ENCODE peak calls at places on chromosomes 3 and 15, in nine cellular contexts. One of them, this sample, is unnamed.

GRCh38 chr15:62769604-62770003 is 272.9 kb upstream of the TPM1 start:
- DNase-seq in fibroblast of lung: peak
- DNase-seq in brain microvascular endothelial cell: peak
- DNase-seq in lung: no peak
- DNase-seq in tibial nerve: no peak
- DNase-seq in aorta: no peak
- DNase-seq in GM12878: no peak
- DNase-seq in left lung: no peak
- DNase-seq in CD4-positive, CD25-positive, alpha-beta regulatory T cell: no peak
- DNase-seq in this sample: no peak

GRCh38 chr3:16174389-16174788 is at the start of gene GALNT15:
- DNase-seq in CD4-positive, CD25-positive, alpha-beta regulatory T cell: no peak
- DNase-seq in aorta: peak
- DNase-seq in brain microvascular endothelial cell: peak
- DNase-seq in fibroblast of lung: peak
- DNase-seq in tibial nerve: peak
- DNase-seq in left lung: peak
- DNase-seq in GM12878: no peak
- DNase-seq in lung: peak
- DNase-seq in this sample: no peak

GRCh38 chr3:134883697-134884385 is 88.8 kb downstream of the EPHB1 start:
- DNase-seq in CD4-positive, CD25-positive, alpha-beta regulatory T cell: no peak
- DNase-seq in tibial nerve: no peak
- DNase-seq in left lung: no peak
- DNase-seq in aorta: no peak
- DNase-seq in lung: no peak
- DNase-seq in fibroblast of lung: peak
- DNase-seq in brain microvascular endothelial cell: no peak
- DNase-seq in GM12878: no peak
- DNase-seq in this sample: no peak

GRCh38 chr3:134463676-134464611 is 21.8 kb downstream of the ANAPC13 start:
- DNase-seq in aorta: peak
- DNase-seq in fibroblast of lung: peak
- DNase-seq in brain microvascular endothelial cell: peak
- DNase-seq in lung: peak
- DNase-seq in tibial nerve: peak
- DNase-seq in CD4-positive, CD25-positive, alpha-beta regulatory T cell: no peak
- DNase-seq in GM12878: no peak
- DNase-seq in left lung: no peak
- DNase-seq in this sample: no peak

GRCh38 chr3:9721698-9722057 is 9.9 kb upstream of the BRPF1 start:
- DNase-seq in CD4-positive, CD25-positive, alpha-beta regulatory T cell: no peak
- DNase-seq in GM12878: no peak
- DNase-seq in lung: no peak
- DNase-seq in aorta: no peak
- DNase-seq in left lung: no peak
- DNase-seq in fibroblast of lung: no peak
- DNase-seq in brain microvascular endothelial cell: no peak
- DNase-seq in tibial nerve: no peak
- DNase-seq in this sample: no peak

GRCh38 chr3:187926620-187927019 is 181.4 kb upstream of the BCL6 start:
- DNase-seq in brain microvascular endothelial cell: no peak
- DNase-seq in left lung: no peak
- DNase-seq in lung: no peak
- DNase-seq in tibial nerve: no peak
- DNase-seq in aorta: no peak
- DNase-seq in fibroblast of lung: no peak
- DNase-seq in CD4-positive, CD25-positive, alpha-beta regulatory T cell: no peak
- DNase-seq in GM12878: no peak
- DNase-seq in this sample: no peak

GRCh38 chr15:61681038-61681418 is 379.2 kb downstream of the VPS13C start:
- DNase-seq in lung: no peak
- DNase-seq in left lung: no peak
- DNase-seq in tibial nerve: no peak
- DNase-seq in CD4-positive, CD25-positive, alpha-beta regulatory T cell: no peak
- DNase-seq in brain microvascular endothelial cell: no peak
- DNase-seq in fibroblast of lung: no peak
- DNase-seq in aorta: no peak
- DNase-seq in GM12878: no peak
- DNase-seq in this sample: no peak

GRCh38 chr15:69424001-69424400 is 9.9 kb downstream of the KIF23 start:
- DNase-seq in lung: no peak
- DNase-seq in aorta: no peak
- DNase-seq in fibroblast of lung: peak
- DNase-seq in left lung: no peak
- DNase-seq in GM12878: no peak
- DNase-seq in CD4-positive, CD25-positive, alpha-beta regulatory T cell: no peak
- DNase-seq in tibial nerve: no peak
- DNase-seq in brain microvascular endothelial cell: no peak
- DNase-seq in this sample: no peak

GRCh38 chr3:158649791-158650190 is 5.5 kb downstream of the GFM1 start:
- DNase-seq in aorta: no peak
- DNase-seq in fibroblast of lung: no peak
- DNase-seq in tibial nerve: no peak
- DNase-seq in left lung: no peak
- DNase-seq in GM12878: no peak
- DNase-seq in lung: no peak
- DNase-seq in CD4-positive, CD25-positive, alpha-beta regulatory T cell: no peak
- DNase-seq in brain microvascular endothelial cell: no peak
- DNase-seq in this sample: no peak

GRCh38 chr15:76140069-76140454 is 80.3 kb downstream of the TMEM266 start:
- DNase-seq in left lung: no peak
- DNase-seq in CD4-positive, CD25-positive, alpha-beta regulatory T cell: no peak
- DNase-seq in tibial nerve: no peak
- DNase-seq in GM12878: no peak
- DNase-seq in aorta: peak
- DNase-seq in lung: no peak
- DNase-seq in brain microvascular endothelial cell: no peak
- DNase-seq in fibroblast of lung: no peak
- DNase-seq in this sample: no peak

GRCh38 chr3:148709560-148710253 is 12.0 kb downstream of the AGTR1 start:
- DNase-seq in aorta: no peak
- DNase-seq in fibroblast of lung: no peak
- DNase-seq in CD4-positive, CD25-positive, alpha-beta regulatory T cell: no peak
- DNase-seq in brain microvascular endothelial cell: no peak
- DNase-seq in left lung: no peak
- DNase-seq in tibial nerve: no peak
- DNase-seq in GM12878: no peak
- DNase-seq in lung: no peak
- DNase-seq in this sample: no peak

GRCh38 chr3:46208167-46208704 is at the start of gene CCR1:
- DNase-seq in GM12878: peak
- DNase-seq in lung: peak
- DNase-seq in CD4-positive, CD25-positive, alpha-beta regulatory T cell: no peak
- DNase-seq in tibial nerve: peak
- DNase-seq in left lung: peak
- DNase-seq in aorta: peak
- DNase-seq in fibroblast of lung: peak
- DNase-seq in brain microvascular endothelial cell: peak
- DNase-seq in this sample: peak

GRCh38 chr3:46209053-46209452 is 940 bp upstream of the CCR1 start:
- DNase-seq in left lung: no peak
- DNase-seq in brain microvascular endothelial cell: no peak
- DNase-seq in CD4-positive, CD25-positive, alpha-beta regulatory T cell: no peak
- DNase-seq in aorta: no peak
- DNase-seq in lung: no peak
- DNase-seq in GM12878: no peak
- DNase-seq in tibial nerve: no peak
- DNase-seq in fibroblast of lung: no peak
- DNase-seq in this sample: peak

GRCh38 chr3:46213201-46213600 is 5.1 kb upstream of the CCR1 start:
- DNase-seq in brain microvascular endothelial cell: no peak
- DNase-seq in fibroblast of lung: no peak
- DNase-seq in left lung: no peak
- DNase-seq in aorta: no peak
- DNase-seq in tibial nerve: no peak
- DNase-seq in CD4-positive, CD25-positive, alpha-beta regulatory T cell: no peak
- DNase-seq in GM12878: no peak
- DNase-seq in lung: no peak
- DNase-seq in this sample: peak

GRCh38 chr3:46212101-46212500 is 4.0 kb upstream of the CCR1 start:
- DNase-seq in fibroblast of lung: no peak
- DNase-seq in tibial nerve: no peak
- DNase-seq in brain microvascular endothelial cell: no peak
- DNase-seq in left lung: no peak
- DNase-seq in lung: no peak
- DNase-seq in GM12878: no peak
- DNase-seq in aorta: no peak
- DNase-seq in CD4-positive, CD25-positive, alpha-beta regulatory T cell: no peak
- DNase-seq in this sample: no peak

DNA sequence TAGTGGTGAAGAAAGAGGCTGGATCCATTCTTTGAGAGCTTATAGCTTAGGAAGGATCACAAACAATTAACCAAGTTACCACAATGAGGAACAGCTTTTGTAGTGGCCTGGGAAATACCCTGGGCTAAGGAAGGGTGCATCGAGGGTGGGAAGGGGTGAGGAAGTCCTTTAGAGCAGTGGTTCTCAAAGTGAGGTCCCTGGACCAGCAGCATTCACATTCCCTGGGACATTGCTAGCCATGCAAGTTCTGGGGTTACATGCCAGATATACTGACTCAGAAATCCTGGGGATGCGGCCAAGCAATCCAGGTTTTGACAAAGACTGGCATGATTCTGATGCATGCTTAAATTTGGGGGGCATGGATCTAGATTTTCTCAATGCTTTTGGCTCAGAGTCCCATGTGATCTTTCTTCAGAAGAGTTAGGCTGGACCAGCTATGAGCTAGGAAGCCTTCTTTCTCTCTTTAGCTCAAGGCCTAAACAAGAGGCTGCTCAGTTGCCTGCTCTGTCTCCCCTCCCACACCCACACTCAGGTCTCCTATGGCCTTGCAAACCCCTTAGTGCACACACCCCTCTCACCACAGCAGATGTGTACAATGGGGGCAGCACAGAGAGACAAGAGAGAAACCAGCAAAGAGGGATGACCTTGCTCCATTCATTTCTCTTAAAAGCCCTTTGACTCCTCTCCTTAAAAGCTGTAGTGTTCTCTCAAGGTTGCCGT is 1.8 kb upstream of the CCR1 start:
- DNase-seq in aorta: no peak
- DNase-seq in GM12878: no peak
- DNase-seq in CD4-positive, CD25-positive, alpha-beta regulatory T cell: no peak
- DNase-seq in fibroblast of lung: peak
- DNase-seq in brain microvascular endothelial cell: no peak
- DNase-seq in left lung: no peak
- DNase-seq in tibial nerve: no peak
- DNase-seq in lung: no peak
- DNase-seq in this sample: peak
- H3K4me3 ChIP-seq in aorta: no peak
- H3K4me3 ChIP-seq in GM12878: no peak
- H3K4me3 ChIP-seq in CD4-positive, CD25-positive, alpha-beta regulatory T cell: no peak
- H3K4me3 ChIP-seq in fibroblast of lung: no peak
- H3K4me3 ChIP-seq in brain microvascular endothelial cell: no peak
- H3K4me3 ChIP-seq in left lung: no peak
- H3K4me3 ChIP-seq in tibial nerve: no peak
- H3K4me3 ChIP-seq in lung: no peak
- H3K4me3 ChIP-seq in this sample: no peak

GRCh38 chr15:88918738-88919137 is 5.6 kb upstream of the MFGE8 start:
- DNase-seq in left lung: no peak
- DNase-seq in aorta: peak
- DNase-seq in fibroblast of lung: peak
- DNase-seq in lung: peak
- DNase-seq in CD4-positive, CD25-positive, alpha-beta regulatory T cell: no peak
- DNase-seq in brain microvascular endothelial cell: peak
- DNase-seq in tibial nerve: peak
- DNase-seq in GM12878: peak
- DNase-seq in this sample: no peak
- H3K27ac ChIP-seq in left lung: no peak
- H3K27ac ChIP-seq in aorta: peak
- H3K27ac ChIP-seq in fibroblast of lung: peak
- H3K27ac ChIP-seq in lung: peak
- H3K27ac ChIP-seq in CD4-positive, CD25-positive, alpha-beta regulatory T cell: no peak
- H3K27ac ChIP-seq in brain microvascular endothelial cell: peak
- H3K27ac ChIP-seq in tibial nerve: peak
- H3K27ac ChIP-seq in GM12878: no peak
- H3K27ac ChIP-seq in this sample: no peak

GRCh38 chr3:24242012-24242698 is 252.5 kb downstream of the THRB start:
- DNase-seq in lung: no peak
- DNase-seq in fibroblast of lung: peak
- DNase-seq in CD4-positive, CD25-positive, alpha-beta regulatory T cell: no peak
- DNase-seq in tibial nerve: no peak
- DNase-seq in brain microvascular endothelial cell: peak
- DNase-seq in left lung: no peak
- DNase-seq in GM12878: no peak
- DNase-seq in aorta: peak
- DNase-seq in this sample: no peak
- H3K4me3 ChIP-seq in lung: no peak
- H3K4me3 ChIP-seq in fibroblast of lung: no peak
- H3K4me3 ChIP-seq in CD4-positive, CD25-positive, alpha-beta regulatory T cell: no peak
- H3K4me3 ChIP-seq in tibial nerve: no peak
- H3K4me3 ChIP-seq in brain microvascular endothelial cell: no peak
- H3K4me3 ChIP-seq in left lung: no peak
- H3K4me3 ChIP-seq in GM12878: no peak
- H3K4me3 ChIP-seq in aorta: no peak
- H3K4me3 ChIP-seq in this sample: no peak

GRCh38 chr3:190003730-190004129 is 117.0 kb downstream of the P3H2 start:
- DNase-seq in lung: peak
- DNase-seq in brain microvascular endothelial cell: peak
- DNase-seq in tibial nerve: no peak
- DNase-seq in left lung: no peak
- DNase-seq in CD4-positive, CD25-positive, alpha-beta regulatory T cell: no peak
- DNase-seq in fibroblast of lung: peak
- DNase-seq in aorta: no peak
- DNase-seq in GM12878: no peak
- DNase-seq in this sample: no peak
- H3K27ac ChIP-seq in lung: peak
- H3K27ac ChIP-seq in brain microvascular endothelial cell: peak
- H3K27ac ChIP-seq in tibial nerve: no peak
- H3K27ac ChIP-seq in left lung: no peak
- H3K27ac ChIP-seq in CD4-positive, CD25-positive, alpha-beta regulatory T cell: no peak
- H3K27ac ChIP-seq in fibroblast of lung: no peak
- H3K27ac ChIP-seq in aorta: no peak
- H3K27ac ChIP-seq in GM12878: no peak
- H3K27ac ChIP-seq in this sample: no peak

GRCh38 chr3:25661694-25662455 is 2.8 kb downstream of the TOP2B start:
- DNase-seq in left lung: no peak
- DNase-seq in aorta: no peak
- DNase-seq in brain microvascular endothelial cell: no peak
- DNase-seq in lung: no peak
- DNase-seq in CD4-positive, CD25-positive, alpha-beta regulatory T cell: no peak
- DNase-seq in fibroblast of lung: peak
- DNase-seq in tibial nerve: no peak
- DNase-seq in GM12878: no peak
- DNase-seq in this sample: peak
- H3K4me3 ChIP-seq in left lung: peak
- H3K4me3 ChIP-seq in aorta: peak
- H3K4me3 ChIP-seq in brain microvascular endothelial cell: no peak
- H3K4me3 ChIP-seq in lung: no peak
- H3K4me3 ChIP-seq in CD4-positive, CD25-positive, alpha-beta regulatory T cell: peak
- H3K4me3 ChIP-seq in fibroblast of lung: peak
- H3K4me3 ChIP-seq in tibial nerve: no peak
- H3K4me3 ChIP-seq in GM12878: peak
- H3K4me3 ChIP-seq in this sample: peak

GRCh38 chr15:58330836-58331561 is 100.8 kb upstream of the LIPC start:
- DNase-seq in brain microvascular endothelial cell: no peak
- DNase-seq in GM12878: no peak
- DNase-seq in aorta: no peak
- DNase-seq in lung: no peak
- DNase-seq in fibroblast of lung: no peak
- DNase-seq in tibial nerve: no peak
- DNase-seq in CD4-positive, CD25-positive, alpha-beta regulatory T cell: no peak
- DNase-seq in left lung: no peak
- DNase-seq in this sample: no peak
- H3K27ac ChIP-seq in brain microvascular endothelial cell: peak
- H3K27ac ChIP-seq in GM12878: no peak
- H3K27ac ChIP-seq in aorta: no peak
- H3K27ac ChIP-seq in lung: peak
- H3K27ac ChIP-seq in fibroblast of lung: peak
- H3K27ac ChIP-seq in tibial nerve: peak
- H3K27ac ChIP-seq in CD4-positive, CD25-positive, alpha-beta regulatory T cell: no peak
- H3K27ac ChIP-seq in left lung: peak
- H3K27ac ChIP-seq in this sample: peak